ENCODE peak calls at places on chromosomes 6 and 20, in seven cellular contexts. One of them, this sample, is unnamed.

GRCh38 chr6:156718647-156719394 is 58.4 kb upstream of the ARID1B start:
- DNase-seq in left cardiac atrium: peak
- DNase-seq in NB4: peak
- DNase-seq in lung microvascular endothelial cell: peak
- DNase-seq in hypothalamus: no peak
- DNase-seq in endothelial cell of umbilical vein: no peak
- DNase-seq in amygdala: no peak
- DNase-seq in this sample: peak

GRCh38 chr20:14525439-14525838 is 188.0 kb upstream of the FLRT3 start:
- DNase-seq in left cardiac atrium: no peak
- DNase-seq in NB4: no peak
- DNase-seq in lung microvascular endothelial cell: no peak
- DNase-seq in hypothalamus: no peak
- DNase-seq in endothelial cell of umbilical vein: no peak
- DNase-seq in amygdala: no peak
- DNase-seq in this sample: no peak

GRCh38 chr6:28634758-28635546 is 109.3 kb downstream of the GPX5 start:
- DNase-seq in left cardiac atrium: peak
- DNase-seq in NB4: no peak
- DNase-seq in lung microvascular endothelial cell: no peak
- DNase-seq in hypothalamus: no peak
- DNase-seq in endothelial cell of umbilical vein: no peak
- DNase-seq in amygdala: peak
- DNase-seq in this sample: no peak

GRCh38 chr6:1285589-1286340 is 26.1 kb upstream of the FOXQ1 start:
- DNase-seq in left cardiac atrium: peak
- DNase-seq in NB4: peak
- DNase-seq in lung microvascular endothelial cell: peak
- DNase-seq in hypothalamus: no peak
- DNase-seq in endothelial cell of umbilical vein: no peak
- DNase-seq in amygdala: no peak
- DNase-seq in this sample: peak

GRCh38 chr6:114445846-114446245 is 103.0 kb upstream of the HS3ST5 start:
- DNase-seq in left cardiac atrium: no peak
- DNase-seq in NB4: no peak
- DNase-seq in lung microvascular endothelial cell: no peak
- DNase-seq in hypothalamus: no peak
- DNase-seq in endothelial cell of umbilical vein: no peak
- DNase-seq in amygdala: no peak
- DNase-seq in this sample: no peak

GRCh38 chr6:163825033-163825432 is 410.5 kb downstream of the QKI start:
- DNase-seq in left cardiac atrium: no peak
- DNase-seq in NB4: no peak
- DNase-seq in lung microvascular endothelial cell: no peak
- DNase-seq in hypothalamus: no peak
- DNase-seq in endothelial cell of umbilical vein: no peak
- DNase-seq in amygdala: no peak
- DNase-seq in this sample: peak

GRCh38 chr20:53872561-53873248 is 197.7 kb downstream of the BCAS1 start:
- DNase-seq in left cardiac atrium: no peak
- DNase-seq in NB4: no peak
- DNase-seq in lung microvascular endothelial cell: no peak
- DNase-seq in hypothalamus: no peak
- DNase-seq in endothelial cell of umbilical vein: no peak
- DNase-seq in amygdala: no peak
- DNase-seq in this sample: no peak

GRCh38 chr6:158068893-158069799 is 87.5 kb downstream of the SYNJ2 start:
- DNase-seq in left cardiac atrium: peak
- DNase-seq in NB4: no peak
- DNase-seq in lung microvascular endothelial cell: peak
- DNase-seq in hypothalamus: no peak
- DNase-seq in endothelial cell of umbilical vein: peak
- DNase-seq in amygdala: no peak
- DNase-seq in this sample: no peak

GRCh38 chr6:451847-452246 is 60.3 kb downstream of the IRF4 start:
- DNase-seq in left cardiac atrium: no peak
- DNase-seq in NB4: no peak
- DNase-seq in lung microvascular endothelial cell: no peak
- DNase-seq in hypothalamus: no peak
- DNase-seq in endothelial cell of umbilical vein: no peak
- DNase-seq in amygdala: no peak
- DNase-seq in this sample: no peak